ENCODE peak calls at places on chromosome 2, in ten cellular contexts. Y, V, J, U, G, B, P, N, Z and I are unnamed samples.

GRCh38 chr2:40546792-40547191 is 94.9 kb upstream of the SLC8A1 start:
- DNase-seq in Y (no peak), V (no peak), J (no peak), U (no peak), G (no peak), B (no peak), P (no peak), N (no peak), Z (peak; percentile 84), I (no peak)

GRCh38 chr2:232537499-232537898 is 2.0 kb upstream of the CHRNG start:
- DNase-seq in Y (no peak), V (no peak), J (no peak), U (peak; percentile 63), G (no peak), B (no peak), P (peak; percentile 62), N (no peak), Z (no peak), I (no peak)

GRCh38 chr2:238862701-238863100 is 14.8 kb downstream of the TWIST2 start:
- DNase-seq in Y (no peak), V (no peak), J (no peak), U (no peak), G (no peak), B (no peak), P (no peak), N (no peak), Z (no peak), I (no peak)

GRCh38 chr2:169768262-169768995 is 30.2 kb upstream of the SSB start:
- DNase-seq in Y (no peak), V (peak; percentile 32), J (no peak), U (peak; percentile 22), G (peak; percentile 24), B (no peak), P (no peak), N (no peak), Z (peak; percentile 40), I (no peak)

GRCh38 chr2:92072461-92073035 is 2798.7 kb upstream of the TEKT4 start:
- DNase-seq in Y (no peak), V (no peak), J (no peak), U (no peak), G (no peak), B (no peak), P (no peak), N (no peak), Z (no peak), I (no peak)

GRCh38 chr2:177161741-177162440 is 50.7 kb upstream of the HNRNPA3 start:
- DNase-seq in Y (peak; percentile 80), V (no peak), J (peak; percentile 54), U (no peak), G (no peak), B (peak; percentile 56), P (no peak), N (peak; percentile 71), Z (peak; percentile 37), I (peak; percentile 50)

GRCh38 chr2:122750095-122750494 is 994.6 kb downstream of the TSN start:
- DNase-seq in Y (no peak), V (no peak), J (no peak), U (no peak), G (no peak), B (no peak), P (no peak), N (no peak), Z (no peak), I (no peak)

GRCh38 chr2:226467221-226467620 is 332.4 kb downstream of the IRS1 start:
- DNase-seq in Y (no peak), V (no peak), J (no peak), U (no peak), G (no peak), B (no peak), P (no peak), N (no peak), Z (no peak), I (no peak)

GRCh38 chr2:29063646-29064372 is 10.5 kb downstream of the PCARE start:
- DNase-seq in Y (peak; percentile 85), V (peak; percentile 25), J (peak; percentile 95), U (no peak), G (no peak), B (peak; percentile 63), P (no peak), N (no peak), Z (no peak), I (peak; percentile 75)

GRCh38 chr2:29064746-29065478 is 9.4 kb downstream of the PCARE start:
- DNase-seq in Y (no peak), V (no peak), J (no peak), U (no peak), G (no peak), B (no peak), P (no peak), N (no peak), Z (no peak), I (no peak)

GRCh38 chr2:29065479-29065847 is 8.9 kb downstream of the PCARE start:
- DNase-seq in Y (no peak), V (no peak), J (no peak), U (no peak), G (no peak), B (no peak), P (no peak), N (no peak), Z (no peak), I (no peak)

GRCh38 chr2:29062371-29062770 is 12.0 kb downstream of the PCARE start:
- DNase-seq in Y (no peak), V (no peak), J (no peak), U (no peak), G (no peak), B (no peak), P (no peak), N (no peak), Z (no peak), I (no peak)

DNA sequence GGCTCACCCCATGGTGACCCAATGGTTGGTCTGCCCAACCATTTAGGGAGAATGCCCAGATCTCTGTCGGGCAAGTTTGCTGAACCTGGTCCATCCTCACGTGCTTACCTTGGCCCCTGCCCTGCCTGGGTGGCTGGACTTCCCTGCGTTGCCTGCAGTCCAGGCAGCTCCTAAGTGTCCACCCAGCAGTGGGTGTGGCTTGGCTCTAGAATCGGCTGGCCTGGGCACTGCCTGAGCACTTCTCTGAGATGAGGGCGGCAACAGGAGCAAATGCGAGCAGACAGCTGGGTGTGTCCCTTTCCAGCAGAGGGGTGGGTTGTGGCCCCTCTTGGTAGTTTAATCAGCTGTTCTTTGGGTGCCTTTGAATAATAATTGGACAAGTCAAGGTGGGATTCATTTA is 11.3 kb downstream of the PCARE start:
- DNase-seq in Y (no peak), V (no peak), J (peak; percentile 30), U (no peak), G (no peak), B (no peak), P (no peak), N (no peak), Z (no peak), I (no peak)
- H3K4me3 ChIP-seq in Y (peak overlapping the region; percentile 12), V (no peak overlapping the region), J (no peak overlapping the region), U (no peak overlapping the region), G (no peak overlapping the region), B (no peak overlapping the region), P (no peak overlapping the region), N (no peak overlapping the region), Z (no peak overlapping the region), I (no peak overlapping the region)

GRCh38 chr2:98009887-98010760 is 14.4 kb upstream of the TMEM131 start:
- DNase-seq in Y (peak; percentile 40), V (no peak), J (no peak), U (no peak), G (no peak), B (peak; percentile 28), P (no peak), N (no peak), Z (no peak), I (peak; percentile 46)

GRCh38 chr2:98006378-98006777 is 10.6 kb upstream of the TMEM131 start:
- DNase-seq in Y (no peak), V (no peak), J (no peak), U (no peak), G (no peak), B (no peak), P (no peak), N (no peak), Z (no peak), I (no peak)

GRCh38 chr2:98004613-98005012 is 8.9 kb upstream of the TMEM131 start:
- DNase-seq in Y (no peak), V (no peak), J (no peak), U (no peak), G (no peak), B (no peak), P (no peak), N (no peak), Z (no peak), I (no peak)

GRCh38 chr2:98012561-98012979 is 16.8 kb upstream of the TMEM131 start:
- DNase-seq in Y (no peak), V (no peak), J (no peak), U (no peak), G (no peak), B (no peak), P (no peak), N (no peak), Z (no peak), I (no peak)

GRCh38 chr2:98008415-98008814 is 12.7 kb upstream of the TMEM131 start:
- DNase-seq in Y (no peak), V (no peak), J (no peak), U (no peak), G (no peak), B (no peak), P (no peak), N (no peak), Z (no peak), I (no peak)
- H3K4me3 ChIP-seq in Y (no peak overlapping the region), V (no peak overlapping the region), J (no peak overlapping the region), U (no peak overlapping the region), G (no peak overlapping the region), B (no peak overlapping the region), P (no peak overlapping the region), N (no peak overlapping the region), Z (no peak overlapping the region), I (no peak overlapping the region)

DNA sequence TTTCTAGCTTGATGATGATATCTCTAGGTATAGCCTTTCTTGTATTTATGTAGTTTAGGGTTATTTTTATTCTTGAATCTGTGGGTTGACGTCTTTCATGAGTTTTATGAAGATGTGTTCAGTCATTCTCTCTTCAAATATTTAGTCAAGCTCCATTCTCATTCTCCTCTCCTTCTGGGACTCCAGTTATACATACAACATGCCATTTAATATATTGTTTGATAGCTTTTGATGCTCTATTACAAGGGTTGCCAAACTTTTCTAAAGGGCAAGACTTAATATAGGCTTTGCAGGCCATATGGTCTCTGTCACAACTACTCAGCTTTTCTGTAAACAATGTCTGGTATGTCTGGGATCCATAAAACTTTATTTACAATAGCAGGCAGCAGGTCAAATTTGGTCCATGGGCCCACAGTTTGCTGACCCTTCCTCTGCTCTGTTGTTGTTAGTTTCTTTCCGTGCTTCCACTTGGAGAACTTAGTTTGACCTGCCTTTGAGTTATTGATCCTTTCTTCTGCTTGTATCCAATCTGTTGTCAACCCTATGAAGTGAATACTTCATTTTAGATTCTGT is 40.6 kb upstream of the GPAT2 start:
- DNase-seq in Y (no peak), V (no peak), J (no peak), U (no peak), G (no peak), B (no peak), P (no peak), N (no peak), Z (no peak), I (no peak)
- H3K4me3 ChIP-seq in Y (no peak overlapping the region), V (no peak overlapping the region), J (no peak overlapping the region), U (no peak overlapping the region), G (no peak overlapping the region), B (no peak overlapping the region), P (no peak overlapping the region), N (no peak overlapping the region), Z (no peak overlapping the region), I (no peak overlapping the region)

DNA sequence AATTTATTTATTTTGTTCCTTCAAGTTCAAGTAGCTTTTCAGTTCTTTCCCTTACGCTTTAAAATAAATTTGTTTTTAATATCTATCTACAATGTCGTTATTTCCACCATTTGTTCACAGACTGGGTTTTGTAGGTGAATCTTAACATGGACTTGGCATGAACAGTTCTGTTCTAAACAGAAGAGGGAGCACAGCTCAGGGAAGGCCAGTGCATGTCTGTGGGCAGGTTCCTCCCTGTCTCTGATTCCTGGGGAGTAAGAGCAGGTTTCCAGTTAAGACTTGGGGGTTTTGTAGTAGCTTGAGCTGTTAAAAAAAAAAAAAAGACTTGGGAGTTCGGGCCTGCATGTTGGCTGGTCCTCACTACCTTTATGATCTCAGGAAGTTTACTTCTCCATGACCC is 11.1 kb downstream of the TTL start:
- DNase-seq in Y (peak; percentile 10), V (no peak), J (no peak), U (no peak), G (no peak), B (peak; percentile 21), P (no peak), N (peak; percentile 25), Z (no peak), I (no peak)
- H3K4me3 ChIP-seq in Y (no peak overlapping the region), V (no peak overlapping the region), J (no peak overlapping the region), U (no peak overlapping the region), G (no peak overlapping the region), B (no peak overlapping the region), P (no peak overlapping the region), N (no peak overlapping the region), Z (no peak overlapping the region), I (no peak overlapping the region)